ENCODE peak calls at places on chromosomes 4 and X, in ten cellular contexts. One of them, this sample, is unnamed.

GRCh38 chrX:64206556-64207162 is 1.2 kb upstream of the AMER1 start:
- DNase-seq in endothelial cell: no peak
- DNase-seq in mammary epithelial cell: peak; percentile 1
- DNase-seq in AG09319: no peak
- DNase-seq in fibroblast of pulmonary artery: peak; percentile 76
- DNase-seq in bronchial epithelial cell: peak; percentile 4
- DNase-seq in GM20000: no peak
- DNase-seq in cardiac muscle cell: peak; percentile 70
- DNase-seq in PC-3: no peak
- DNase-seq in RWPE1: no peak
- DNase-seq in this sample: no peak

GRCh38 chr4:32192363-32192762 is 1472.2 kb downstream of the PCDH7 start:
- DNase-seq in endothelial cell: no peak
- DNase-seq in mammary epithelial cell: no peak
- DNase-seq in AG09319: no peak
- DNase-seq in fibroblast of pulmonary artery: no peak
- DNase-seq in bronchial epithelial cell: no peak
- DNase-seq in GM20000: no peak
- DNase-seq in cardiac muscle cell: no peak
- DNase-seq in PC-3: no peak
- DNase-seq in RWPE1: no peak
- DNase-seq in this sample: no peak

GRCh38 chr4:99655315-99656081 is 2.1 kb downstream of the C4orf54 start:
- DNase-seq in endothelial cell: no peak
- DNase-seq in mammary epithelial cell: peak; percentile 93
- DNase-seq in AG09319: peak; percentile 7
- DNase-seq in fibroblast of pulmonary artery: peak; percentile 18
- DNase-seq in bronchial epithelial cell: peak; percentile 91
- DNase-seq in GM20000: no peak
- DNase-seq in cardiac muscle cell: peak; percentile 1
- DNase-seq in PC-3: peak; percentile 88
- DNase-seq in RWPE1: peak; percentile 55
- DNase-seq in this sample: no peak

GRCh38 chr4:149708513-149709175 is 107.0 kb downstream of the IQCM start:
- DNase-seq in endothelial cell: no peak
- DNase-seq in mammary epithelial cell: peak; percentile 83
- DNase-seq in AG09319: no peak
- DNase-seq in fibroblast of pulmonary artery: peak; percentile 8
- DNase-seq in bronchial epithelial cell: peak; percentile 96
- DNase-seq in GM20000: no peak
- DNase-seq in cardiac muscle cell: no peak
- DNase-seq in PC-3: peak; percentile 85
- DNase-seq in RWPE1: peak; percentile 73
- DNase-seq in this sample: no peak

GRCh38 chrX:97597954-97598353 is 714.2 kb downstream of the RPA4 start:
- DNase-seq in endothelial cell: no peak
- DNase-seq in mammary epithelial cell: no peak
- DNase-seq in AG09319: no peak
- DNase-seq in fibroblast of pulmonary artery: no peak
- DNase-seq in bronchial epithelial cell: no peak
- DNase-seq in GM20000: no peak
- DNase-seq in cardiac muscle cell: no peak
- DNase-seq in PC-3: no peak
- DNase-seq in RWPE1: no peak
- DNase-seq in this sample: no peak

GRCh38 chrX:109384569-109385174 is 97.2 kb downstream of the GUCY2F start:
- DNase-seq in endothelial cell: peak; percentile 6
- DNase-seq in mammary epithelial cell: no peak
- DNase-seq in AG09319: no peak
- DNase-seq in fibroblast of pulmonary artery: peak; percentile 61
- DNase-seq in bronchial epithelial cell: no peak
- DNase-seq in GM20000: peak; percentile 4
- DNase-seq in cardiac muscle cell: peak; percentile 61
- DNase-seq in PC-3: peak; percentile 40
- DNase-seq in RWPE1: no peak
- DNase-seq in this sample: no peak

GRCh38 chr4:119111296-119111695 is 24.3 kb upstream of the MYOZ2 start:
- DNase-seq in endothelial cell: no peak
- DNase-seq in mammary epithelial cell: no peak
- DNase-seq in AG09319: no peak
- DNase-seq in fibroblast of pulmonary artery: no peak
- DNase-seq in bronchial epithelial cell: no peak
- DNase-seq in GM20000: no peak
- DNase-seq in cardiac muscle cell: no peak
- DNase-seq in PC-3: no peak
- DNase-seq in RWPE1: no peak
- DNase-seq in this sample: no peak

GRCh38 chrX:63434665-63435064 is 83.5 kb upstream of the SPIN4 start:
- DNase-seq in endothelial cell: peak; percentile 4
- DNase-seq in mammary epithelial cell: peak; percentile 67
- DNase-seq in AG09319: no peak
- DNase-seq in fibroblast of pulmonary artery: peak; percentile 23
- DNase-seq in bronchial epithelial cell: peak; percentile 83
- DNase-seq in GM20000: no peak
- DNase-seq in cardiac muscle cell: no peak
- DNase-seq in PC-3: peak; percentile 91
- DNase-seq in RWPE1: peak; percentile 62
- DNase-seq in this sample: no peak

GRCh38 chrX:32852203-32852602 is 359.1 kb downstream of the DMD start:
- DNase-seq in endothelial cell: no peak
- DNase-seq in mammary epithelial cell: no peak
- DNase-seq in AG09319: no peak
- DNase-seq in fibroblast of pulmonary artery: no peak
- DNase-seq in bronchial epithelial cell: no peak
- DNase-seq in GM20000: no peak
- DNase-seq in cardiac muscle cell: no peak
- DNase-seq in PC-3: no peak
- DNase-seq in RWPE1: no peak
- DNase-seq in this sample: no peak

GRCh38 chrX:10011991-10012390 is 44.8 kb downstream of the CLDN34 start:
- DNase-seq in endothelial cell: no peak
- DNase-seq in mammary epithelial cell: no peak
- DNase-seq in AG09319: no peak
- DNase-seq in fibroblast of pulmonary artery: no peak
- DNase-seq in bronchial epithelial cell: no peak
- DNase-seq in GM20000: no peak
- DNase-seq in cardiac muscle cell: no peak
- DNase-seq in PC-3: no peak
- DNase-seq in RWPE1: no peak
- DNase-seq in this sample: no peak

GRCh38 chr4:32010221-32010620 is 1290.1 kb downstream of the PCDH7 start:
- DNase-seq in endothelial cell: no peak
- DNase-seq in mammary epithelial cell: no peak
- DNase-seq in AG09319: no peak
- DNase-seq in fibroblast of pulmonary artery: no peak
- DNase-seq in bronchial epithelial cell: peak; percentile 19
- DNase-seq in GM20000: no peak
- DNase-seq in cardiac muscle cell: no peak
- DNase-seq in PC-3: peak; percentile 19
- DNase-seq in RWPE1: no peak
- DNase-seq in this sample: no peak

GRCh38 chr4:6114601-6115000 is 85.7 kb downstream of the JAKMIP1 start:
- DNase-seq in endothelial cell: no peak
- DNase-seq in mammary epithelial cell: no peak
- DNase-seq in AG09319: no peak
- DNase-seq in fibroblast of pulmonary artery: no peak
- DNase-seq in bronchial epithelial cell: no peak
- DNase-seq in GM20000: no peak
- DNase-seq in cardiac muscle cell: peak; percentile 3
- DNase-seq in PC-3: no peak
- DNase-seq in RWPE1: no peak
- DNase-seq in this sample: no peak

DNA sequence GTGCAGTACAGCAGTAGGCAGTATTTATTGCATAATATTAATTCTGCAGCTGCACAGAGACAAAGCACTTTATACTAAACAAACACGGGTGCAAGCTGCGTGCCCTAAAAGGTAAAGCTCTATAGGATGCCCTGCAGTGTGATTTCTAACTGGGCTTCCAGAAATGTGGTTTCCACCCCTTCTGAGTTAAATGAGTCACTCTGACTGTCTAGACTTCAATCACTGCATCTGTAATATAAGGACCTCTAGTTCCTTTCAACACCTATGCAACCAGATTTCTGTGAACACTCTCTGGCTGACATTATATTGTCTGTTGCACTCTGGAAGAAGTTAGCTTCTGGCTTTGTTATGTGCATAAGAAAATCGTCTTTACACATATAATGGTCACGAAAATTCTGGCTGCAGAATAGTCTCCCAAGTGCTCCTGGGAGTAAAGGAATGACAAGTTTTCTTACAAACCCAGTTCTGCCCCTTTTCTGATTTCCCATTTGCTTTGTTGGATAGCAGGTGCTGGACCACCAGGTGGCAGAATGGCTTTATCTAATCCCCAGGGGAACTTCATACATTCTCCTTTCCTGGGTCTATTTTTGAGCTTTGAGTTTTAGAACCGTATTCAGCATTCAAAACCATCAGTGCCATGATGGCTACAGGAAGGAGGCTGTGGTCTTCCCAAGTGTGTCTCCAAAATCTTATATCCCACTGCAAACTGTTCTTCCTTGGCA is 842.2 kb downstream of the STIM2 start:
- DNase-seq in endothelial cell: peak; percentile 15
- DNase-seq in mammary epithelial cell: peak; percentile 28
- DNase-seq in AG09319: no peak
- DNase-seq in fibroblast of pulmonary artery: no peak
- DNase-seq in bronchial epithelial cell: peak; percentile 74
- DNase-seq in GM20000: no peak
- DNase-seq in cardiac muscle cell: no peak
- DNase-seq in PC-3: peak; percentile 49
- DNase-seq in RWPE1: peak; percentile 3
- DNase-seq in this sample: no peak
- TF ChIP-seq CTCF in endothelial cell: peak; percentile 36
- TF ChIP-seq CTCF in mammary epithelial cell: peak; percentile 37
- TF ChIP-seq CTCF in AG09319: no peak
- TF ChIP-seq CTCF in fibroblast of pulmonary artery: no peak
- TF ChIP-seq CTCF in bronchial epithelial cell: peak; percentile 28
- TF ChIP-seq CTCF in GM20000: peak; percentile 8
- TF ChIP-seq CTCF in cardiac muscle cell: no peak
- TF ChIP-seq CTCF in PC-3: peak; percentile 63
- TF ChIP-seq CTCF in RWPE1: peak; percentile 9
- TF ChIP-seq CTCF in this sample: no peak

DNA sequence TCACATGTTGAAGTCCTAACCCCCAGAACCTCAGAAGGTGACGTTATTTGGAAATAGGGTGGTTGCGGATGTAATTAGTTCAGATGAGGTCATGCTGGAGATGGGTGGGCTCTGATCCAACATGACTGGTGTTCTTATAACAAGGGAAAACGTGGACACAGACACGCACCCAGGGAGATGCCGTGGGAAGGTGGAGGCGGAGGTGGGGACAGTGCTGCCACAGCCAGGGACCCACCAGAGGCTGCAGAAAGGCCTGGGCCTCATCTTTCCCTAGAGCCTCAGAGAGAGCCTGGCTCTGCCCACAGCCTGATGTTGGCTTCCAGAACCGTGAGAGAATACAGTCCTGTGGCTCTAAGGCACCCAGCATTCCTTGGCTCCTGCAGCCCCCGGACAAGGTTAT is 7.9 kb upstream of the HMX1 start:
- DNase-seq in endothelial cell: no peak
- DNase-seq in mammary epithelial cell: no peak
- DNase-seq in AG09319: no peak
- DNase-seq in fibroblast of pulmonary artery: no peak
- DNase-seq in bronchial epithelial cell: no peak
- DNase-seq in GM20000: no peak
- DNase-seq in cardiac muscle cell: no peak
- DNase-seq in PC-3: no peak
- DNase-seq in RWPE1: no peak
- DNase-seq in this sample: no peak
- TF ChIP-seq CTCF in endothelial cell: no peak
- TF ChIP-seq CTCF in mammary epithelial cell: no peak
- TF ChIP-seq CTCF in AG09319: no peak
- TF ChIP-seq CTCF in fibroblast of pulmonary artery: no peak
- TF ChIP-seq CTCF in bronchial epithelial cell: no peak
- TF ChIP-seq CTCF in GM20000: no peak
- TF ChIP-seq CTCF in cardiac muscle cell: no peak
- TF ChIP-seq CTCF in PC-3: no peak
- TF ChIP-seq CTCF in RWPE1: no peak
- TF ChIP-seq CTCF in this sample: no peak

GRCh38 chrX:130803537-130803936 is 99.5 kb downstream of the ENOX2 start:
- DNase-seq in endothelial cell: no peak
- DNase-seq in mammary epithelial cell: no peak
- DNase-seq in AG09319: no peak
- DNase-seq in fibroblast of pulmonary artery: no peak
- DNase-seq in bronchial epithelial cell: no peak
- DNase-seq in GM20000: no peak
- DNase-seq in cardiac muscle cell: no peak
- DNase-seq in PC-3: no peak
- DNase-seq in RWPE1: no peak
- DNase-seq in this sample: no peak

GRCh38 chrX:130805906-130806305 is 97.1 kb downstream of the ENOX2 start:
- DNase-seq in endothelial cell: no peak
- DNase-seq in mammary epithelial cell: peak; percentile 38
- DNase-seq in AG09319: no peak
- DNase-seq in fibroblast of pulmonary artery: peak; percentile 4
- DNase-seq in bronchial epithelial cell: peak; percentile 68
- DNase-seq in GM20000: no peak
- DNase-seq in cardiac muscle cell: no peak
- DNase-seq in PC-3: peak; percentile 61
- DNase-seq in RWPE1: peak; percentile 11
- DNase-seq in this sample: no peak

GRCh38 chrX:130799393-130799792 is 103.6 kb downstream of the ENOX2 start:
- DNase-seq in endothelial cell: no peak
- DNase-seq in mammary epithelial cell: peak; percentile 60
- DNase-seq in AG09319: no peak
- DNase-seq in fibroblast of pulmonary artery: peak; percentile 14
- DNase-seq in bronchial epithelial cell: peak; percentile 70
- DNase-seq in GM20000: no peak
- DNase-seq in cardiac muscle cell: peak; percentile 15
- DNase-seq in PC-3: peak; percentile 39
- DNase-seq in RWPE1: no peak
- DNase-seq in this sample: no peak

GRCh38 chrX:130801901-130802300 is 101.1 kb downstream of the ENOX2 start:
- DNase-seq in endothelial cell: no peak
- DNase-seq in mammary epithelial cell: no peak
- DNase-seq in AG09319: no peak
- DNase-seq in fibroblast of pulmonary artery: no peak
- DNase-seq in bronchial epithelial cell: no peak
- DNase-seq in GM20000: no peak
- DNase-seq in cardiac muscle cell: peak; percentile 28
- DNase-seq in PC-3: no peak
- DNase-seq in RWPE1: no peak
- DNase-seq in this sample: no peak
- TF ChIP-seq CTCF in endothelial cell: no peak
- TF ChIP-seq CTCF in mammary epithelial cell: no peak
- TF ChIP-seq CTCF in AG09319: no peak
- TF ChIP-seq CTCF in fibroblast of pulmonary artery: peak; percentile 12
- TF ChIP-seq CTCF in bronchial epithelial cell: no peak
- TF ChIP-seq CTCF in GM20000: no peak
- TF ChIP-seq CTCF in cardiac muscle cell: peak; percentile 33
- TF ChIP-seq CTCF in PC-3: no peak
- TF ChIP-seq CTCF in RWPE1: no peak
- TF ChIP-seq CTCF in this sample: no peak

DNA sequence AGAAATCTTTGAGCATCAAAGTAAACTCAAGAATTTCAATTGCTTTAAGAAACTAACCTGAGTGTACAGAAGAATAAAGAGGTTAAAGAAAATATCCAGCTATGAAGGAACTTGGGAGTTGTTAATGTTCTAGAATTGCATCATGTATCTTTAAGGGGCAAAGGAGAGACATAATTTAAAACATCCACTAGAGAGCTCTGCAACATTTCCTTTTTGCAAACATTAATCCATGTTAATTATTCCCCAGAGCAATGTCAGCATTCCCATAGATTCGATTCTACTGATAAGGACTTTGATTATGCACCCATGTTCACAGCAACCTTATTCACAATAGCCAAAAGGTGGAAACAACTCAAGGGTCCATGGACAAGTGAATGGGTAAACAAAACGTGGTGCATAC is 80.2 kb upstream of the SORBS2 start:
- DNase-seq in endothelial cell: no peak
- DNase-seq in mammary epithelial cell: no peak
- DNase-seq in AG09319: no peak
- DNase-seq in fibroblast of pulmonary artery: no peak
- DNase-seq in bronchial epithelial cell: peak; percentile 22
- DNase-seq in GM20000: no peak
- DNase-seq in cardiac muscle cell: no peak
- DNase-seq in PC-3: no peak
- DNase-seq in RWPE1: no peak
- DNase-seq in this sample: no peak
- TF ChIP-seq CTCF in endothelial cell: no peak
- TF ChIP-seq CTCF in mammary epithelial cell: no peak
- TF ChIP-seq CTCF in AG09319: no peak
- TF ChIP-seq CTCF in fibroblast of pulmonary artery: no peak
- TF ChIP-seq CTCF in bronchial epithelial cell: no peak
- TF ChIP-seq CTCF in GM20000: no peak
- TF ChIP-seq CTCF in cardiac muscle cell: no peak
- TF ChIP-seq CTCF in PC-3: no peak
- TF ChIP-seq CTCF in RWPE1: no peak
- TF ChIP-seq CTCF in this sample: no peak